ENCODE peak calls at places on chromosomes 13 and 19, in eight cellular contexts. One of them, this sample, is unnamed.

GRCh38 chr13:89402211-89402610 is 1731.0 kb downstream of the SLITRK5 start:
- DNase-seq in Calu3: no peak
- DNase-seq in NB4: no peak
- DNase-seq in AG08395: no peak
- DNase-seq in fibroblast of the conjunctiva: no peak
- DNase-seq in dermis microvascular lymphatic vessel endothelial cell: no peak
- DNase-seq in fibroblast of villous mesenchyme: no peak
- DNase-seq in AG04450: no peak
- DNase-seq in this sample: no peak

GRCh38 chr13:65530688-65531087 is 1699.4 kb downstream of the PCDH9 start:
- DNase-seq in AG04450: no peak
- DNase-seq in fibroblast of villous mesenchyme: no peak
- DNase-seq in fibroblast of the conjunctiva: no peak
- DNase-seq in AG08395: no peak
- DNase-seq in dermis microvascular lymphatic vessel endothelial cell: no peak
- DNase-seq in Calu3: no peak
- DNase-seq in NB4: no peak
- DNase-seq in this sample: no peak

GRCh38 chr19:49017666-49018351 is 918 bp upstream of the LHB start:
- DNase-seq in fibroblast of villous mesenchyme: peak; percentile 46
- DNase-seq in fibroblast of the conjunctiva: peak; percentile 28
- DNase-seq in AG08395: peak; percentile 75
- DNase-seq in dermis microvascular lymphatic vessel endothelial cell: peak; percentile 23
- DNase-seq in AG04450: no peak
- DNase-seq in NB4: peak; percentile 81
- DNase-seq in Calu3: peak; percentile 76
- DNase-seq in this sample: peak; percentile 75

GRCh38 chr19:34350161-34350561 is 14.8 kb upstream of the GPI start:
- DNase-seq in fibroblast of villous mesenchyme: no peak
- DNase-seq in AG08395: peak; percentile 9
- DNase-seq in dermis microvascular lymphatic vessel endothelial cell: no peak
- DNase-seq in Calu3: no peak
- DNase-seq in NB4: no peak
- DNase-seq in AG04450: no peak
- DNase-seq in fibroblast of the conjunctiva: no peak
- DNase-seq in this sample: no peak

GRCh38 chr19:41426952-41427646 is at the start of gene B3GNT8:
- DNase-seq in AG04450: peak; percentile 11
- DNase-seq in NB4: peak; percentile 87
- DNase-seq in AG08395: peak; percentile 88
- DNase-seq in fibroblast of the conjunctiva: peak; percentile 43
- DNase-seq in fibroblast of villous mesenchyme: peak; percentile 75
- DNase-seq in Calu3: peak; percentile 24
- DNase-seq in dermis microvascular lymphatic vessel endothelial cell: no peak
- DNase-seq in this sample: peak; percentile 40

GRCh38 chr13:97116754-97117153 is 105.4 kb upstream of the MBNL2 start:
- DNase-seq in fibroblast of villous mesenchyme: peak; percentile 55
- DNase-seq in dermis microvascular lymphatic vessel endothelial cell: no peak
- DNase-seq in AG08395: peak; percentile 62
- DNase-seq in AG04450: no peak
- DNase-seq in fibroblast of the conjunctiva: no peak
- DNase-seq in Calu3: no peak
- DNase-seq in NB4: no peak
- DNase-seq in this sample: no peak

GRCh38 chr13:52345631-52346251 is 60.2 kb downstream of the THSD1 start:
- DNase-seq in AG08395: no peak
- DNase-seq in fibroblast of the conjunctiva: no peak
- DNase-seq in fibroblast of villous mesenchyme: peak; percentile 33
- DNase-seq in Calu3: no peak
- DNase-seq in AG04450: no peak
- DNase-seq in dermis microvascular lymphatic vessel endothelial cell: no peak
- DNase-seq in NB4: no peak
- DNase-seq in this sample: no peak

GRCh38 chr13:43693639-43694038 is 93.1 kb downstream of the ENOX1 start:
- DNase-seq in fibroblast of villous mesenchyme: no peak
- DNase-seq in AG08395: no peak
- DNase-seq in dermis microvascular lymphatic vessel endothelial cell: no peak
- DNase-seq in Calu3: no peak
- DNase-seq in AG04450: no peak
- DNase-seq in fibroblast of the conjunctiva: no peak
- DNase-seq in NB4: no peak
- DNase-seq in this sample: no peak

GRCh38 chr13:21812192-21812626 is 141.3 kb downstream of the FGF9 start:
- DNase-seq in Calu3: no peak
- DNase-seq in AG08395: no peak
- DNase-seq in dermis microvascular lymphatic vessel endothelial cell: no peak
- DNase-seq in NB4: no peak
- DNase-seq in fibroblast of villous mesenchyme: no peak
- DNase-seq in AG04450: no peak
- DNase-seq in fibroblast of the conjunctiva: no peak
- DNase-seq in this sample: no peak

This sample was measured in Karpas-422.